ENCODE peak calls at places on chromosomes 2 and 18, in six cellular contexts. P is astrocyte, V is BJ, W is fibroblast of villous mesenchyme, Y is spleen, S is RWPE1. N is an unnamed sample.

GRCh38 chr18:54926593-54927297 is 32.5 kb downstream of the CCDC68 start:
- DNase-seq in P (peak; percentile 59), V (no peak), W (peak; percentile 45), Y (no peak), S (peak; percentile 1), N (no peak)

GRCh38 chr18:6719914-6720692 is 9.4 kb upstream of the ARHGAP28 start:
- DNase-seq in P (no peak), V (no peak), W (no peak), Y (no peak), S (no peak), N (no peak)

GRCh38 chr2:26002617-26003310 is 20.5 kb upstream of the KIF3C start:
- DNase-seq in P (no peak), V (no peak), W (no peak), Y (peak; percentile 81), S (no peak), N (no peak)

GRCh38 chr18:8752329-8752728 is 47.0 kb downstream of the MTCL1 start:
- DNase-seq in P (peak; percentile 49), V (no peak), W (peak; percentile 52), Y (no peak), S (no peak), N (no peak)

GRCh38 chr18:13353424-13353823 is 134.9 kb downstream of the LDLRAD4 start:
- DNase-seq in P (no peak), V (no peak), W (no peak), Y (no peak), S (no peak), N (no peak)

GRCh38 chr18:58288922-58289797 is 245.1 kb downstream of the NEDD4L start:
- DNase-seq in P (peak; percentile 74), V (no peak), W (peak; percentile 63), Y (no peak), S (peak; percentile 34), N (no peak)

GRCh38 chr2:231684314-231685223 is 23.8 kb upstream of the PTMA start:
- DNase-seq in P (no peak), V (no peak), W (no peak), Y (peak; percentile 82), S (no peak), N (no peak)

GRCh38 chr18:30150466-30151019 is 892.0 kb downstream of the DSC3 start:
- DNase-seq in P (no peak), V (no peak), W (peak; percentile 49), Y (no peak), S (no peak), N (no peak)

GRCh38 chr2:120334068-120334467 is 11.9 kb upstream of the INHBB start:
- DNase-seq in P (no peak), V (no peak), W (no peak), Y (no peak), S (no peak), N (no peak)

GRCh38 chr2:85511008-85511895 is 27.7 kb upstream of the MAT2A start:
- DNase-seq in P (no peak), V (no peak), W (peak; percentile 42), Y (no peak), S (no peak), N (no peak)

GRCh38 chr18:26480897-26481795 is 67.2 kb downstream of the KCTD1 start:
- DNase-seq in P (peak; percentile 99), V (peak; percentile 83), W (peak; percentile 88), Y (no peak), S (peak; percentile 89), N (no peak)

GRCh38 chr2:231633259-231633976 is 40.8 kb downstream of the TEX44 start:
- DNase-seq in P (no peak), V (no peak), W (no peak), Y (no peak), S (no peak), N (no peak)

GRCh38 chr2:120253021-120253882 is 600 bp downstream of the RALB start:
- DNase-seq in P (peak; percentile 65), V (no peak), W (peak; percentile 85), Y (peak; percentile 97), S (peak; percentile 82), N (no peak)

GRCh38 chr2:205245652-205246051 is 436.6 kb upstream of the NRP2 start:
- DNase-seq in P (peak; percentile 80), V (peak; percentile 35), W (peak; percentile 64), Y (no peak), S (no peak), N (no peak)

GRCh38 chr2:136116111-136116812 is 1.7 kb downstream of the CXCR4 start:
- DNase-seq in P (no peak), V (no peak), W (no peak), Y (peak; percentile 92), S (no peak), N (no peak)

GRCh38 chr2:197427986-197428385 is 6.8 kb downstream of the SF3B1 start:
- DNase-seq in P (no peak), V (no peak), W (no peak), Y (no peak), S (no peak), N (no peak)

GRCh38 chr2:208501217-208501616 is 94.6 kb downstream of the PTH2R start:
- DNase-seq in P (no peak), V (no peak), W (no peak), Y (no peak), S (no peak), N (no peak)

GRCh38 chr2:112181571-112182290 is 43.5 kb downstream of the FBLN7 start:
- DNase-seq in P (no peak), V (no peak), W (no peak), Y (no peak), S (no peak), N (no peak)

GRCh38 chr18:38961880-38962279 is 1396.3 kb upstream of the CELF4 start:
- DNase-seq in P (no peak), V (no peak), W (no peak), Y (no peak), S (no peak), N (no peak)

GRCh38 chr2:42863320-42863719 is 70.9 kb upstream of the HAAO start:
- DNase-seq in P (no peak), V (no peak), W (no peak), Y (peak; percentile 55), S (no peak), N (no peak)

GRCh38 chr2:109127556-109127955 is 1.4 kb upstream of the SH3RF3 start:
- DNase-seq in P (no peak), V (no peak), W (no peak), Y (no peak), S (no peak), N (no peak)

DNA sequence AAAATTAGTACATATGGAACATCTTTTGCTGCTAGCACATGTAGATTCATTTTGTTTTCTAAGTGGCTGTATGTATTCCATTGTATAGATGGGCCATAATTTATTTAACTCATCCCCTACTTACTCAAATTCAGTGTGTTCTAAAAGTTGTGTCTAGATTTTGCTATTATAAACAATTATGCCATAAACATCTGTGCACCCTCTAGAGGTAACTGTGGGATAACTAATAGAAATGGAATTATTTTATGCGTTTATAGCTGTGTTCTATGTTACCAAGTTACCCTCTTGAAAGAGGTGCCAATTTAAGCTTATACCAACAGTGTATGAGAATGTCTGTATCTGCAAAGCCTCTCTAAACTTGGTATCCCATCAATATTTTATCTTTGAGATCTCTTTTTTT is 100.4 kb downstream of the MMADHC start:
- DNase-seq in P (no peak), V (no peak), W (peak; percentile 13), Y (no peak), S (no peak), N (no peak)
- TF ChIP-seq CTCF in P (no peak), V (no peak), W (peak; percentile 28), Y (no peak), S (no peak), N (peak; percentile 53)

DNA sequence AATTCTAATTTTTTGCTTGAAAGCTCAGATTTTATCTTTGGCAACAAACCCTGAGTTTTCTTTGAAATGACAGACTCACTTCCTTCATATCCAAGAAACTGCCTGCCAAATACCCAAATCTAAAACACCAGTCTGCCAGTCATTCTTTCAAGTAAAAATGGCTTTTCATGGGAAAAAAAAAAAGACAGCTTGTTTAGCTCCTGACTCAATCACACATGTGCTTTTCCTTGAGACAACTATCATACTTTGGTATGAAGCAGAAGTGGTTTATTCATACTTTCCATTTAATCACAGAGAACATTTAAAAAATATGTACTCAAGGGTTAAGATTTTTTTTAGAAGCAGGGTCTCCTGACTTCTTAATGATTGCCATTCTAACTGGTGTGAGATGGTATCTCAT is 40.5 kb upstream of the CSRNP3 start:
- DNase-seq in P (peak; percentile 62), V (no peak), W (no peak), Y (no peak), S (no peak), N (no peak)
- TF ChIP-seq CTCF in P (no peak), V (no peak), W (no peak), Y (no peak), S (no peak), N (no peak)

GRCh38 chr18:21853972-21854563 is 113.5 kb downstream of the MIB1 start:
- DNase-seq in P (no peak), V (no peak), W (peak; percentile 81), Y (no peak), S (no peak), N (no peak)

GRCh38 chr18:21853020-21853419 is 112.4 kb downstream of the MIB1 start:
- DNase-seq in P (peak; percentile 13), V (no peak), W (peak; percentile 65), Y (no peak), S (no peak), N (no peak)

GRCh38 chr18:21855432-21855831 is 114.8 kb downstream of the MIB1 start:
- DNase-seq in P (no peak), V (no peak), W (no peak), Y (no peak), S (no peak), N (no peak)

DNA sequence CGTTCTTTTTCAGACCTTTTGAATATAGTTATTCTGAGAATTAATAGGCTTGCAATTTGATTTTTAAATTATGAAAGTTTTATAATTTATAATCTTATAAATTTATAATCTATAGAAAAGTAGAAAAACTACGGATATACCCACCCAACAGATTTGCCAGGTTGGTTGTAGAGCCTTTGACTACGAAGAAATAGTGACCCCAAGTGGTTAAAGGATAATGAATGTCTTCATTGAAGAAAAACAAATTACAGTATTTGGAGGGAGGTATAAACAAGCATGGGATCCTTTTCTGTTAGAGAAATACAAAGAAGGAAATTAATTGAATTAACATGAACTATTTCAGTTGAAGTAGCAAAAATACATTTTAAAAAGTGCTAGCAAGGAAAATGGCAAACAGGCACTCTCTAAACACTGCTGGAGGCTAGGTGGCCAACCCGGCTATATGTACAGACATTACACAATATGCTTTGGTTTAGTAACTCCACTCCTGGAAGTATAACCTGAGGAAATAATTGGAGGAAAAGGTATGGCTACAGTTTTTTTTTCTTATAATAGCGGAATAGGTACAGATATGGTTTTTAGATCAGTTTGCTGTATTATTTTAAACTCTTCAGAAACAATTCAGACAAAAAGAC is 110.9 kb downstream of the MIB1 start:
- DNase-seq in P (no peak), V (no peak), W (peak; percentile 44), Y (no peak), S (peak; percentile 8), N (no peak)
- TF ChIP-seq CTCF in P (peak; percentile 12), V (peak; percentile 32), W (peak; percentile 37), Y (no peak), S (peak; percentile 15), N (peak; percentile 76)

DNA sequence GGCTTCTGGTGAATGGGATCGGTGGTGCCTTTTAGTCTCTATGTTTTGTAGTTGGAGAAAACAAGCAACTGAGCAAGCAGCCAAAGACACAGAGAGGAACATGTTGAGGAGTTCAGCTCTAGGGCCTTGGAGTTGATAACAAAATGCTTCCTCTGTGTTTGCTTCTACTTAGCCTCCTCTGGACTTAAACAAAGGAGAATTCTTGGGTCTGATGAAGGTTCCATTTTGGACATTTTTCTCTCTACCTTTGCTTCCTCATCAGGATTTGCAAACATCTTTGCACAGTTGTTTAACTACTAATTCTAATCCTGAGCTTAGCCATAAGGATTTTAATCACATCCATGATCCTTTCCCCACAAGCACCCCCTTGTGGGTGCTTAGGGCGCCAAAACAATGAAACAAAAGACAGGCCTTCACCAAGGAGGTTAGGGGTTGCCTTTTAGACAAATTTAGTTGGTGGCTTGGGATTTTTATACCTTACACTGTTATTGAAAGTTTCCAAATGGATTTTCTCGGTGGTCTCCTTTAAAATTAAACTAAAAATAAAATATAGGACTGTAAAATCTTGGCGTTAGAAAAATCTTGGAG is 148.5 kb upstream of the SATB2 start:
- DNase-seq in P (no peak), V (no peak), W (no peak), Y (no peak), S (no peak), N (no peak)
- TF ChIP-seq CTCF in P (peak; percentile 24), V (peak; percentile 5), W (peak; percentile 24), Y (no peak), S (no peak), N (peak; percentile 45)

N was measured in chondrocyte.